ENCODE peak calls at places on chromosomes 16 and 17, in four cellular contexts. H, F, Z and E are unnamed samples.

GRCh38 chr16:82832861-82833260 is 206.1 kb downstream of the CDH13 start:
- DNase-seq in H (no peak), F (no peak), Z (no peak), E (no peak)

GRCh38 chr16:9053006-9053601 is 38.3 kb upstream of the HAPSTR1 start:
- DNase-seq in H (peak), F (peak), Z (peak), E (peak)

GRCh38 chr17:46943511-46944393 is 20.8 kb downstream of the GOSR2 start:
- DNase-seq in H (peak), F (peak), Z (no peak), E (no peak)

GRCh38 chr17:76485569-76485968 is 15.7 kb downstream of the RHBDF2 start:
- DNase-seq in H (no peak), F (no peak), Z (no peak), E (no peak)

GRCh38 chr16:17474037-17474436 is 3.3 kb upstream of the XYLT1 start:
- DNase-seq in H (no peak), F (no peak), Z (no peak), E (no peak)

GRCh38 chr17:44324571-44325275 is at the start of gene SLC25A39:
- DNase-seq in H (peak), F (peak), Z (peak), E (no peak)

GRCh38 chr16:87979352-87979751 is 28.1 kb downstream of the BANP start:
- DNase-seq in H (no peak), F (no peak), Z (no peak), E (no peak)

GRCh38 chr17:75630071-75630917 is 2.9 kb upstream of the SMIM5 start:
- DNase-seq in H (no peak), F (no peak), Z (no peak), E (no peak)

GRCh38 chr17:75271233-75271954 is 363 bp upstream of the MIF4GD start:
- DNase-seq in H (peak), F (peak), Z (no peak), E (no peak)

GRCh38 chr17:36002631-36003030 is 1.3 kb upstream of the CCL15 start:
- DNase-seq in H (no peak), F (no peak), Z (no peak), E (no peak)

GRCh38 chr16:23013484-23013883 is 135.8 kb downstream of the USP31 start:
- DNase-seq in H (no peak), F (peak), Z (peak), E (no peak)

GRCh38 chr17:81270279-81270678 is 24.8 kb downstream of the SLC38A10 start:
- DNase-seq in H (no peak), F (no peak), Z (no peak), E (no peak)

GRCh38 chr16:82700541-82701240 is 73.9 kb downstream of the CDH13 start:
- DNase-seq in H (no peak), F (no peak), Z (no peak), E (no peak)

DNA sequence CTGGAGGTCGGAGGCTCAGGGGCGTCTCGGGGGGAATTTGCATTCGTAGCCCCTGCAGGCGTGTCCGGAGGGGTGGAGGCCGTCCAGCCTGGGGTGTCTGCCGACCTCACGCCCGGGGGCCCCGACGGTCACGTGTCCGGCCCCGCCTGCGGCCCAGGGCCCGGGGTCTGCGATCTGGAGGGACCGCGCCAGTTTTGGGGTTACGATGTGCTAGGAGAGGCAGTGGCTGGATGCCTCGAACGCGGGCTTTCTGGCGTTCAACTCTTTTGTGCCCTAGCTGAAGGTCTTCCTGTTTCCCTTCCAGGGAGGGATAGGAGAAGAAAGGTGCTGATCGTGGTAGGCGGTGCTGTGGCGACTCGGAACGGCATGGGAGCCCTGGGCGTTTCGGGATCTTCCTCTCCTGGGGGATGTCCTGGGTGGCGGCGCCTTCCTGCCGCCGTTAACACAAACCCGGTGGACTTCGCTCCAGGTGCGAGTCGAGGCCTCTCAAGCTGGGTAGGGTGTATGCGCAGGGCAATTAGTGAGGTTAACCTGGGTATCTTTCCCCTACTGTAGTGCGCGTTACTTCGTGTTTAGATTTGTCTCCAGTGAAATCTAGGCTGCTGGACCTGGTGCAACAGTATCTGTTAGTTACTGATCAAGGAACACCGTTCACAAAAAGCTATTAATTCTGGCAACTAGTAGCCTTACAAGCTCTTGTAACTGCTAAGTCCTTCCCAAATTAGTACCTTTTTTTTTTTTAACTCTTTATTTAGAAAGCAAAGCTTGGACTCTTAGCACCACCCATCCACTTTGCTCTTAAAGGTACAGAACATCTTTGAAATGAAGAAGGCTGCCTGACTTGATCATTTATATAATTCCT is 1.3 kb downstream of the AKAP1 start:
- DNase-seq in H (peak), F (peak), Z (no peak), E (no peak)
- H3K27ac ChIP-seq in H (peak), F (peak), Z (peak), E (peak)

DNA sequence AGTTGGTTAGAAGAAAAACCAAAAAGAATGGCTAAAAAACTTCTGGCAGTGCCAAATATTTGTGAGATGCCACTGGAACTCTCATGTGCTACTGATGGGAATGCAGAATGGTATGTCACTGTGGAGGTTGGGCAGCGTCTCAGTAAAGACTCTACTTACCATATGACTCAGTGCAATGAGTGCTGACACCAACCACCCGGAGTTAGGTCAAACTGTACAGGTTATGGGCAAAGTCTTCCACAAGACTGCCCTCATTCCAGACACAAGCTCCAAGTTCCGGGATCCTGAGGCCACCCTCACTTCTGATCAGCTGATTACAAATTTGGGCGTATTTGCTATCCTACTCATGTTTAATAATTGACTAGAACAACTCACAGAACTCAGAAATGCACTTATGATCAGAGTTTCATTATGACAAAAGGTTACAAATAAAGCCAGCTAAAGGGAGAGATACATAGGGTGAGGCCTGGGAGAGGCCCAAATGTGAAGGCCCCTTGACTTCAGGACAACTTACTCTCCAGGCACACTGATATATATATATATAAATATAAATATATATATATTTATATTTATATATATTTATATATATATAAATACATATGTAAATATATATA is 114.9 kb downstream of the TRIM37 start:
- DNase-seq in H (no peak), F (peak), Z (no peak), E (no peak)
- TF ChIP-seq POLR2AphosphoS5 in H (no peak), F (no peak), Z (no peak), E (no peak)

DNA sequence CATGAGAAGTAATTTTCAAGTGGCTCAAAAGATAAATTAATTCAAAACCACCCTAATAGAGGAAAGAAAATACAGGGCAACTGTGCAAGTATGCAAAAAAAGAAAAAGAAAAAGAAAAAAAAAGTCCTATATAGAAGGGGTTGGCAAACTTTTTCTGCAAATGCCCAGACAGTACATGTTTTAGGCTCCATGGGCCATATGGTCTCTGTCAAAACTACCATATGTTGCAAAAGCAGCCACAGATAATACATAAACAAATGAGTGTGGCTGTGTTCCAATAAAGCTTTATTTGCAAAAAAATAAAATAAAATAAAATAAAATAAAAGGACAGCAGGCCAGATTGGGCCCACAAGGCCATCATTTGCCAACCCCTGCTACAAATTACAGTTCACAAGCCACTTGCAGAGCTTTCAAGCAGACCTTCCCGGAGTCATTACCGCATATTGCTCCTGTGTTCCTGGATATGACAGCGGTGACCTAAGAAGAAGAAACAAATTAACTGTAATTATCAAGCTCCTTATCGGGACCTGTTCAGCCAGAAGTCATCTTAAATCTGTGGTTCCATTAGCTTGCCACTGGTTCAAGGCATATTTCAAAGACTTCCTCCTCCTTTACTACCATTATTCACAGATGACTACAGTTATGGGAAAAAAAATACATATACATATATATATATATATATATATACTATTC is 15.9 kb downstream of the ZC3H7A start:
- DNase-seq in H (no peak), F (no peak), Z (no peak), E (no peak)
- TF ChIP-seq TCF7L2 in H (no peak), F (no peak), Z (no peak), E (no peak)

GRCh38 chr17:41559548-41559947 is 12.3 kb downstream of the KRT9 start:
- DNase-seq in H (no peak), F (no peak), Z (no peak), E (no peak)

GRCh38 chr17:41567317-41567716 is 4.5 kb downstream of the KRT9 start:
- DNase-seq in H (no peak), F (no peak), Z (no peak), E (no peak)

GRCh38 chr17:41563607-41564006 is 8.3 kb downstream of the KRT9 start:
- DNase-seq in H (no peak), F (no peak), Z (no peak), E (no peak)

GRCh38 chr17:41565338-41565737 is 6.5 kb downstream of the KRT9 start:
- DNase-seq in H (no peak), F (no peak), Z (no peak), E (no peak)
- H3K27ac ChIP-seq in H (no peak), F (no peak), Z (no peak), E (no peak)

DNA sequence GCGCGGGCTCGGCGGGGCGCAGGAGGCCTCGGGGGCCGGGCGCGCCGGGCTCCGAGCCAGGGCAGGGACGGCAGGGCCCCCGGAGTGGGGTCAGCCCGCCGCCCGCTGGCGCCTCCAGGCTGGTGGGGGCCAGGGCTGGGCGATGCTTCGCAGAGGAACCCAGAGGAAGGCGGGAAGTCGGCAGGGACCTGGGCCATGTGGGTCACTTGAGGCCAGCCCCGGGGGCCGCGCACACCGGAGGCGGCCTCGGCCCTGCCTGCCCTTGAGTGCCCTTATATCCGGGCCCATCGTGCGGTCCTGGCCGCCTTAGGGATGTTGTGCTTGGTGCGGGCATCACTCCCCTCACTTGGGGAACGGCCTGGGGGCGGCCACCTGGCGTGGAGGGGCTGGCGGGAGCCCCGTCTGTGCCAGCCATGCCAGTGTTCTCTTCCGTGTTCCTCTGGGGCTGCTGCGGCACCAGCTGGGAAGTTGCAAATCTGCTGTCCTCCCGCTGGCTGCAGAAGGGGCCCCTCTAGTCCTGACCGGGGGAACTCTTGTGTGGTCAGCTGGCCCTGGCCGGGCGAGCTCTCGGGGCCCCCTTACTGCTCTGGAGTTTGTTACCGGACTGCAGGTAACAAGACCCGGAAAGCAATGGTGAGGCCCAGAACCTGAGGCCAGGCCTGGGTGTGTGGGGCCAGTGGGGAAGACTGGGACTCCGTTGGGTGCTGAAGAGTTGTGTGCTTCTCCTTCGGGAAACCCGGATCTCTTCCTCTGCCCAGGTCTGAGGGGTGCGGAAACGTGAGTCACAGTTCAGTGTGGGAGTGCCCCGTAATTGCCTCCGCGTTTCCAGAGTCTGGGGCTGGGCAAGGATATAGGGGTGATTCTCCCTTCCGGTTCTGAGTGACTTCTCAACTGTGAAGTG is 849 bp downstream of the CAPN15 start:
- DNase-seq in H (peak), F (no peak), Z (no peak), E (no peak)
- TF ChIP-seq POLR2AphosphoS5 in H (peak), F (no peak), Z (no peak), E (no peak)

DNA sequence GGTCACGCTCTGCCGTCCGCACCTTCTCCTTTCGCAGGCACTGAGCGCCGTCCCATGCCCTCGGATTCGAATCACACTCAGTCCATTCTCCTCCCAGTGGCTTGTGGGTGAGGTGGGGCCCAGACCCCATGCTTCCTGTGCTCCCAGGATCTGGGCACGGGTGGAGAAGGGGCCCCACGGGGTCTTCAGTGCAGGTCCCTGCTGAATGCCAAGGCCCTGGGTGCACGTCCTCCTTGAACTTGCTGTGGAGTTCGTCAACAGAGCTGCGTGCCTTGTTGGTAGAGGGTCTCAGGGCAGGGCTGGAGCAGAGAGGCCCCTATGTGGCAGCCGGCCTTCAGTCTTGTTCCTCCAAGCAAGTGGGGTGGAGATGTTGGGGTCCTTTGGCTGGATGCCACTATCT is 7.3 kb upstream of the MC1R start:
- DNase-seq in H (no peak), F (no peak), Z (no peak), E (no peak)
- TF ChIP-seq TCF7L2 in H (no peak), F (no peak), Z (no peak), E (no peak)

DNA sequence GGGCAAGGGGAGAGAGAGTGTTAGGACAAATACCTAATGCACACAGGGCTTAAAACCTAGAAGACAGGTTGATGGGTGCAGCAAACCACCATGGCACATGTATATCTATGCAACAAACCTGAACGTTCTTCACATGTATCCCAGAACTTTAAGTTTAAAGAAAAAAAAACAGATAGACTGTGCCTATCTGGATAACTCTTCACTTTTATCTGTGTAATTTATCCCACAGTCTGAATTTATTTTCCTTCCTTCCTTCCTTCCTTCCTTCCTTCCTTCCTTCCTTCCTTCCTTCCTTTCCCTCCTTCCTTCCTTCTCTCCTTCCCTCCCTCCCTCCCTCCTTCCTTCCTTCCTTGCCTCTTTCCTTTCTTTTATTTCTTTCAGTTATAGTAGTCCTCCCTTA is 370.7 kb downstream of the CDH8 start:
- DNase-seq in H (no peak), F (no peak), Z (no peak), E (no peak)
- H3K27ac ChIP-seq in H (no peak), F (no peak), Z (no peak), E (no peak)

DNA sequence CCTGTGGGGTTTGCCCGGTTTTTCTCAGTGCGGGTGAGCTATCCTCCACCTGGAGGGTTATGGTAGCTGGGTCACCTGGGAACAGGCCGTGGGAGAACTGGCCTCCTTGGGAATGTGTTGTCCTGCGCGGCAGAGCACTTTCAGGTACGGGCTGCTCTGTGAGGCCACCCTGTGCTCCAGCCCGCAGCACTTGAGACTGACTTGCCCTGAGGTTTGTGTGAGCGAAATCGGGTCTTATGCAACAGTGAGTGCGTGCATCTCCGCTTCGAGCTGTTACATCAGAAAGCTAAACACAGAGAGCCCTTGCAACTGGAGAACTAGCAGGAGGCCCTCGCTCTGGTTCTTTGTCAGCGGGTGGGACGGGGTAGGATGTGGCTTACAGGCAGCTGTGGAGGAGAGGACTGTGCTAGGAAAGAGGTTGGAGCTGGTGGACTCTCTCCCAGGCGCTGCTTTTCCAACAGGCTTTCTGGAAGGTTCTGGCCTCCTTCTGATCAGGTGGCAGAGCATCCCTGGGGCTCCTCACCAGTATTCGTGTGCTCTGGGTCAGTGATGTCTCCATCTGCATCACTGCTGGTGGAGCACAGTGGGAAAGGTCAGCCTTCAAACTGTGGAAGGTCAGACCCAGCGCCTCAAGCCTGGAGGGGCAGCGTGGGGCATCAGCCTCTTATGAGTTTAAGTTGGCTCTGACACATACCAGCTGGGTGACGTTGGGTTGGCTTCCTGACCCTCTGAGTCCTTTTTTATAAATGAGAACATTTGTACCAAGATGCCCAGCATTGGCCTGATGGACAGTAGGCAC is 76.2 kb downstream of the KSR1 start:
- DNase-seq in H (no peak), F (peak), Z (no peak), E (no peak)
- TF ChIP-seq POLR2AphosphoS5 in H (no peak), F (no peak), Z (no peak), E (no peak)

DNA sequence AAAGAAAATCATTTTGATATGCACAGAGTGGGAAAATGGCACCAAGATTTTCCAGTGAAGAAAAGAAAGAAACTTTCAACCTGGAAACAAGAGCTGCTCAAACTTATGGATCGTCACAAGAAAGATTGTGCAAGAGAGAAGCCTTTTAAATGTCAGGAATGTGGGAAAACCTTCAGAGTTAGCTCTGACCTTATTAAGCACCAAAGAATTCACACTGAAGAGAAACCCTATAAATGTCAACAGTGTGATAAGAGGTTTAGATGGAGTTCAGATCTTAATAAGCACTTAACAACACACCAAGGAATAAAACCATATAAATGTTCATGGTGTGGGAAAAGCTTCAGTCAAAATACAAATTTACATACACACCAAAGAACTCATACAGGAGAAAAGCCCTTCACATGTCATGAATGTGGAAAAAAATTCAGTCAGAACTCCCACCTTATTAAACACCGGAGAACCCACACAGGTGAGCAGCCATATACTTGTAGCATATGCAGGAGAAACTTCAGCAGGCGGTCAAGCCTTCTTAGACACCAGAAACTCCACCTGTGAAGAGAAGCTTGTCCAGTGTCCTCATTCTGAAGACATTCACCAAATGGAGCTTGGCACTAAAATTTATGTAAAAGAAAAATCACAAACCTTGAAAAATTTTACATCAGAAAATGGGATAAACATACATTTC is 12.2 kb downstream of the ZNF75A start:
- DNase-seq in H (no peak), F (no peak), Z (no peak), E (no peak)
- TF ChIP-seq TCF7L2 in H (no peak), F (no peak), Z (no peak), E (no peak)

GRCh38 chr17:78780335-78780734 is 1.7 kb downstream of the CYTH1 start:
- DNase-seq in H (no peak), F (no peak), Z (no peak), E (no peak)

GRCh38 chr17:78779848-78780247 is 2.2 kb downstream of the CYTH1 start:
- DNase-seq in H (no peak), F (no peak), Z (no peak), E (no peak)

GRCh38 chr17:78774956-78775571 is 7.0 kb downstream of the CYTH1 start:
- DNase-seq in H (no peak), F (no peak), Z (no peak), E (no peak)

GRCh38 chr17:78780852-78781338 is 1.2 kb downstream of the CYTH1 start:
- DNase-seq in H (no peak), F (no peak), Z (no peak), E (no peak)

GRCh38 chr17:78777886-78778285 is 4.2 kb downstream of the CYTH1 start:
- DNase-seq in H (no peak), F (no peak), Z (no peak), E (no peak)
- H3K27ac ChIP-seq in H (no peak), F (no peak), Z (no peak), E (no peak)